ENCODE peak calls at places on chromosome 13, in ten cellular contexts. C, D, H, X, N, U, T, E, Q and A are unnamed samples.

GRCh38 chr13:48749699-48750473 is 96.2 kb downstream of the CYSLTR2 start:
- DNase-seq in H (no peak), T (peak), Q (peak), U (peak), X (peak), N (peak), D (peak), E (peak), C (peak), A (peak)

GRCh38 chr13:41565221-41565620 is 107.9 kb downstream of the RGCC start:
- DNase-seq in N (no peak), C (no peak), E (no peak), U (peak), D (no peak), X (no peak), H (no peak), Q (no peak), T (no peak), A (peak)

GRCh38 chr13:112969692-112970338 is 801 bp downstream of the MCF2L start:
- DNase-seq in N (no peak), H (no peak), T (no peak), Q (no peak), U (no peak), C (no peak), E (no peak), X (no peak), D (no peak), A (no peak)

GRCh38 chr13:33838567-33839131 is 20.7 kb downstream of the RFC3 start:
- DNase-seq in Q (no peak), U (no peak), T (peak), N (no peak), X (no peak), D (no peak), E (no peak), C (no peak), H (no peak), A (no peak)

GRCh38 chr13:75371223-75371622 is 110.7 kb downstream of the TBC1D4 start:
- DNase-seq in X (no peak), H (no peak), E (no peak), N (no peak), C (no peak), T (no peak), U (no peak), D (no peak), Q (no peak), A (no peak)

GRCh38 chr13:44870456-44870929 is 118.8 kb downstream of the NUFIP1 start:
- DNase-seq in E (peak), U (no peak), X (no peak), T (no peak), D (peak), H (peak), Q (no peak), C (no peak), N (no peak), A (no peak)

GRCh38 chr13:33235564-33235963 is 50.0 kb downstream of the STARD13 start:
- DNase-seq in X (no peak), U (no peak), H (no peak), D (no peak), Q (no peak), C (no peak), T (no peak), E (no peak), N (no peak), A (no peak)

GRCh38 chr13:90105276-90105675 is 1242.2 kb upstream of the MIR17HG start:
- DNase-seq in T (no peak), X (no peak), U (no peak), D (no peak), E (no peak), N (no peak), Q (no peak), C (no peak), H (no peak), A (peak)

GRCh38 chr13:34561033-34561432 is 381.0 kb upstream of the NBEA start:
- DNase-seq in U (no peak), E (no peak), Q (no peak), H (no peak), N (no peak), D (no peak), X (no peak), C (no peak), T (no peak), A (no peak)

GRCh38 chr13:83881917-83882625 is at the start of gene SLITRK1:
- DNase-seq in H (no peak), Q (no peak), E (no peak), U (no peak), D (no peak), N (no peak), C (peak), X (peak), T (peak), A (peak)

GRCh38 chr13:59691501-59692066 is 472.1 kb downstream of the DIAPH3 start:
- DNase-seq in Q (no peak), N (no peak), U (peak), H (no peak), X (no peak), D (no peak), E (no peak), C (no peak), T (no peak), A (no peak)

GRCh38 chr13:46679369-46680180 is 117.4 kb downstream of the ESD start:
- DNase-seq in C (no peak), T (peak), U (no peak), D (peak), Q (no peak), X (peak), H (no peak), N (no peak), E (no peak), A (no peak)
- TF ChIP-seq POLR2A in C (no peak), T (no peak), U (no peak), D (peak), Q (no peak), X (no peak), H (no peak), N (no peak), E (no peak), A (no peak)

DNA sequence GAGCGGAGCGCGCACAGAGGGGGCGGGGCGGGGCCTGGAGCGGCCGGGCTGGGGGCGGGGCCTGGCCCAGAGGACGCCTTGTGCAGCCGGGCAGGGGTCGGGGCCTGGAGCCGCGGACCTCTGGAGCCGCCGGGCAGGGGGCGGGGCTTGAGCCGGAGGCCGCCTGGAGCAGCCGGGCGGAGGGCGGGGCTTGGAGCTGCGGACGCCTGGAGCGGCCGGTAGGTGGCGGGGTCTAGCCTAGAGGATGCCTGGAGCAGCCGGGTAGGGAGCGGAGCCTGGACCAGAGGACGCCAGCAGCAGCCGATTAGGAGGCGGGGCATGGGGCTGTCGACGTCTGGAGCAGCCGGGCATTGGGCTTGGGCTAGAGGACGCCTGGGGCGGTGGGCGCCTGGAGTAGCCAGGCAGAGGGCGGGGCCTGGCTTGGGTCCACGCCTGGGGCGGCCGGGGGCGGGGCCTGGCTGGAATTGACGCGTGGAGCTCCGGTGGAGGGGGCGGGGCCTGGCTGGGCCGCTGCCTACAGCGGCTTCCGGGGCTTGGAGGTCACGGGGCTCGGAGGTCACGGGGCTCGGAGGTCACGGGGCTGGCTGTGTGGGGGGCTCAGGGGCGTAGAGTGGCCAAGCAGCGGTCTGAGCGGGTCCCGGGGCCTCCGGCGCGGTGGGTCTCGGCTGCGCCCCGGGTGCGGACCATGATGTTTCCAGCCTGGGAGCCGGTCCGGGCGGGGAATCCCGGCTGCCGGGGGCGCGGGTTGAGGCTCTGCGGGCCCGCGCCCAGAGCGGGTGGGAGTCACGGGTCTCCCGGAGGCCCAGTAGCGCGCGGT is at the start of gene ANKRD10:
- DNase-seq in D (peak), E (peak), N (peak), X (peak), C (peak), Q (peak), T (peak), U (peak), H (peak), A (peak)
- TF ChIP-seq POLR2A in D (no peak), E (peak), N (peak), X (peak), C (no peak), Q (peak), T (peak), U (peak), H (peak), A (peak)

GRCh38 chr13:102774210-102774560 is 599 bp upstream of the TEX30 start:
- DNase-seq in E (no peak), N (peak), X (no peak), D (peak), C (no peak), U (no peak), T (no peak), Q (no peak), H (no peak), A (no peak)

GRCh38 chr13:102771298-102772041 is 2.1 kb downstream of the TEX30 start:
- DNase-seq in E (no peak), D (no peak), Q (no peak), C (no peak), T (no peak), U (no peak), H (no peak), N (no peak), X (no peak), A (no peak)

GRCh38 chr13:102774596-102775375 is 1.2 kb upstream of the TEX30 start:
- DNase-seq in D (no peak), T (no peak), C (no peak), U (no peak), Q (no peak), N (no peak), X (no peak), E (no peak), H (no peak), A (no peak)

GRCh38 chr13:102772042-102772425 is 1.6 kb downstream of the TEX30 start:
- DNase-seq in X (no peak), N (no peak), U (no peak), D (no peak), C (no peak), T (no peak), E (no peak), H (no peak), Q (no peak), A (no peak)

DNA sequence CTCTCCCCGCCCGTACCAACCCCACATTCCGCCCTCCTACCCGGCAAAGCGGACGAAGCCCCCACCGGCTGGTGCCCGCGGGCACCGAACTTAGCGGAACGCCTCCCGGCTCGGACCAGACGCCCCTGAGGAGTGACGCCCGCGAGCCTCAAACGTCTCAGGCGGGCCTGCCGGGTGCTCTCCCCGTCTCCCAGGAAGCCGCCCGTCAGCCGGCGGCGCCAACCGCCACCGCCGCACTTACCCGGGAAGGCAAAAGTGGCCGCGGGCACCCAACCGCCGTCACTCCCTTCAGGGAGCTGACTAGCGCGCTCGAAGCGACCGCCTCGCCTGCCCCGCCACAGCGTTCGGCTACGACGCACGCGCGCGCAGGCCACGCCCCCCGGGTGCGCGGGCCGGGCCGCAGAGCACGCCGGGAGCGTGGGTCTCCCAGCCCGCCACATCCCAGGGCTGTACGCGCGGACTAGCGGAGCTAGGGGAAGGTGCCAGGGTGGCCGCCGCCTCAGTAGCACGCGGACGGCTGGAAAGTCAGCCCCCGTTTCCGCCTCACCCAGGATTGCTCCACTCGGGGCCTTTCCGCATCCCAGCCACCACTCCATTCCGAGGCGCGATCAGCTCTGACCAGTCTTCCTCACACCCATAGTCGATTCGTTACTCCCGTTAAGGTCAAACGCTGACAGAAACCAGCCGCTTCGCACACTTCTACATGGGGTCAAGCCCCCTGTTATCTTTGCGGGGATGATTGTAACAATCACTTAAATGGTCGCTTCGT is at the start of gene TEX30:
- DNase-seq in U (peak), X (peak), H (peak), N (peak), T (peak), C (peak), D (peak), E (peak), Q (peak), A (peak)
- TF ChIP-seq POLR2A in U (peak), X (no peak), H (peak), N (peak), T (peak), C (peak), D (peak), E (peak), Q (peak), A (peak)

GRCh38 chr13:52016296-52016695 is 4.1 kb downstream of the ALG11 start:
- DNase-seq in H (no peak), N (no peak), X (no peak), T (no peak), E (no peak), C (no peak), U (no peak), D (no peak), Q (no peak), A (no peak)

GRCh38 chr13:52012512-52012836 is 276 bp downstream of the ALG11 start:
- DNase-seq in X (no peak), N (no peak), C (no peak), H (no peak), Q (no peak), U (no peak), E (no peak), D (no peak), T (no peak), A (no peak)

GRCh38 chr13:52009985-52010384 is 1.3 kb downstream of the ATP7B start:
- DNase-seq in N (no peak), U (no peak), Q (no peak), T (no peak), E (no peak), H (no peak), D (no peak), C (no peak), X (no peak), A (no peak)

GRCh38 chr13:52010890-52011689 is at the start of gene ATP7B:
- DNase-seq in N (peak), U (peak), H (no peak), Q (no peak), C (peak), E (peak), T (peak), D (no peak), X (peak), A (peak)

GRCh38 chr13:52011690-52012511 is at the start of gene ALG11:
- DNase-seq in Q (peak), H (peak), N (peak), X (peak), E (peak), T (peak), C (peak), U (peak), D (peak), A (peak)
- TF ChIP-seq POLR2A in Q (no peak), H (no peak), N (peak), X (peak), E (peak), T (peak), C (peak), U (peak), D (no peak), A (peak)

GRCh38 chr13:26996965-26997752 is 174.5 kb downstream of the USP12 start:
- DNase-seq in U (no peak), C (no peak), Q (no peak), D (no peak), N (no peak), T (no peak), E (peak), H (no peak), X (no peak), A (no peak)
- TF ChIP-seq POLR2A in U (no peak), C (no peak), Q (no peak), D (no peak), N (no peak), T (no peak), E (no peak), H (no peak), X (no peak), A (no peak)

GRCh38 chr13:30572859-30573275 is 44.9 kb upstream of the USPL1 start:
- DNase-seq in E (no peak), N (no peak), T (peak), Q (no peak), X (no peak), H (no peak), U (peak), D (no peak), C (peak), A (no peak)
- TF ChIP-seq POLR2A in E (no peak), N (no peak), T (peak), Q (no peak), X (no peak), H (no peak), U (no peak), D (no peak), C (no peak), A (no peak)

GRCh38 chr13:52850396-52851152 is 2.1 kb upstream of the PCDH8 start:
- DNase-seq in D (peak), U (peak), C (peak), N (no peak), T (peak), Q (no peak), X (peak), H (peak), E (peak), A (peak)
- TF ChIP-seq POLR2A in D (no peak), U (no peak), C (no peak), N (no peak), T (no peak), Q (no peak), X (no peak), H (no peak), E (no peak), A (no peak)

GRCh38 chr13:110301606-110302131 is 5.3 kb downstream of the COL4A1 start:
- DNase-seq in T (no peak), U (no peak), D (peak), C (no peak), H (no peak), E (peak), N (no peak), X (peak), Q (no peak), A (no peak)

GRCh38 chr13:110301083-110301482 is 5.9 kb downstream of the COL4A1 start:
- DNase-seq in T (no peak), Q (no peak), N (no peak), H (no peak), U (no peak), E (no peak), X (peak), C (no peak), D (peak), A (no peak)

GRCh38 chr13:110303644-110304043 is 3.3 kb downstream of the COL4A1 start:
- DNase-seq in Q (no peak), H (no peak), C (no peak), X (peak), T (no peak), U (no peak), N (no peak), E (no peak), D (no peak), A (no peak)

GRCh38 chr13:110302986-110303385 is 4.0 kb downstream of the COL4A1 start:
- DNase-seq in X (peak), T (no peak), Q (no peak), C (no peak), D (peak), U (no peak), N (no peak), H (no peak), E (no peak), A (no peak)

DNA sequence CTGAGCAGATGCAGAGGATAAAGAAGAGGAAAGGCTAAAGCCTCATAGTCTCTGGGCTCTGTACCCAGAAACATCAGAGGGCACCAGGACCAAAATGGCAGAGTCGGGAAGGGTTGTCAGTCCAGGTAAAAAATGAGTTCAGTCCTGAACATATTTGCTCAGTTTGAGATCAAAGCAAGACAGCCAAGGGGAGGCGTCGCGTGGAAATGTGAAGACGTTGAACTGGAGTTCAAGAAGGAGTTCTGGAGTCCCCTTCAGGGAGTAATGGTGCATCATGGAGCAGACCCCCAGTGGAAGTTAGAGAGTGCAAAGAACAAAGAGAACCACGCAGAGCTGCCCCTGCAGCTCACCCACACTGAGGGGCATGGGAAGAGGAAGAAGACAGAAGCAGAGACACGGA is 4.8 kb downstream of the COL4A1 start:
- DNase-seq in Q (no peak), T (no peak), X (peak), C (no peak), U (no peak), D (peak), N (no peak), E (no peak), H (no peak), A (no peak)
- TF ChIP-seq POLR2A in Q (no peak), T (no peak), X (no peak), C (no peak), U (no peak), D (no peak), N (no peak), E (no peak), H (no peak), A (no peak)